ENCODE peak calls at places on chromosomes 1 and 21, in five cellular contexts. G, F, S, D and U are unnamed samples.

GRCh38 chr21:44765231-44766013 is 36.2 kb downstream of the UBE2G2 start:
- DNase-seq in G (peak; percentile 56), S (no peak), F (peak; percentile 74), D (no peak), U (no peak)

GRCh38 chr1:101410048-101410878 is 173.4 kb downstream of the S1PR1 start:
- DNase-seq in D (no peak), S (no peak), G (no peak), F (no peak), U (no peak)

GRCh38 chr21:15557925-15558324 is 171.9 kb upstream of the USP25 start:
- DNase-seq in S (no peak), G (no peak), F (no peak), D (no peak), U (no peak)

GRCh38 chr1:57620589-57620988 is 196.7 kb upstream of the DAB1 start:
- DNase-seq in G (no peak), S (no peak), F (no peak), D (no peak), U (no peak)

GRCh38 chr1:67060811-67061218 is 6.9 kb upstream of the SLC35D1 start:
- DNase-seq in D (peak; percentile 89), G (no peak), S (no peak), F (no peak), U (no peak)

GRCh38 chr1:239547987-239548386 is 161.6 kb downstream of the CHRM3 start:
- DNase-seq in D (no peak), G (no peak), S (no peak), F (peak; percentile 16), U (no peak)

GRCh38 chr1:183954496-183954895 is 83.0 kb downstream of the COLGALT2 start:
- DNase-seq in F (no peak), S (no peak), G (no peak), D (no peak), U (no peak)

GRCh38 chr1:179141592-179142244 is 59.8 kb downstream of the TOR3A start:
- DNase-seq in G (no peak), F (no peak), D (no peak), S (no peak), U (no peak)

GRCh38 chr1:54671985-54672608 is 30.5 kb downstream of the MROH7 start:
- DNase-seq in F (peak; percentile 43), S (peak; percentile 87), D (peak; percentile 15), G (no peak), U (peak; percentile 44)

GRCh38 chr1:176416777-176417176 is 46.2 kb upstream of the PAPPA2 start:
- DNase-seq in F (no peak), S (no peak), D (no peak), G (no peak), U (no peak)